ENCODE peak calls at places on chromosomes 16 and 17, in four cellular contexts. I, T, E and O are unnamed samples. For H3K9me3, the result is how much of the 10 kb centered on the place peaks cover.

GRCh38 chr17:74332017-74332650 is 6.1 kb downstream of the KIF19 start:
- DNase-seq in I (no peak), E (no peak), T (no peak), O (no peak)

GRCh38 chr16:85832578-85833539 is 33.4 kb downstream of the COX4I1 start:
- DNase-seq in E (no peak), I (no peak), T (no peak), O (no peak)

GRCh38 chr17:83034525-83034924 is 44.9 kb upstream of the METRNL start:
- DNase-seq in E (no peak), T (no peak), I (no peak), O (no peak)

GRCh38 chr17:36879027-36879426 is 58.2 kb upstream of the LHX1 start:
- DNase-seq in E (no peak), T (no peak), I (peak), O (no peak)

GRCh38 chr17:75720656-75721462 is at the start of gene ITGB4:
- DNase-seq in E (peak), T (peak), I (peak), O (peak)

GRCh38 chr16:78654929-78655328 is 555.5 kb downstream of the WWOX start:
- DNase-seq in T (no peak), I (no peak), E (peak), O (no peak)

GRCh38 chr17:60577147-60577925 is 22.7 kb upstream of the PPM1D start:
- DNase-seq in I (peak), E (peak), T (no peak), O (no peak)

GRCh38 chr16:90035902-90036301 is 16.6 kb upstream of the DBNDD1 start:
- DNase-seq in T (no peak), E (no peak), I (no peak), O (no peak)

GRCh38 chr17:148757-149156 is 11.4 kb downstream of the SCGB1C2 start:
- DNase-seq in T (no peak), E (no peak), I (no peak), O (no peak)

GRCh38 chr17:18932360-18933055 is 19.5 kb upstream of the SLC5A10 start:
- DNase-seq in T (no peak), E (no peak), I (no peak), O (no peak)

GRCh38 chr16:85227924-85228462 is 115.7 kb upstream of the CIBAR2 start:
- DNase-seq in E (peak), T (no peak), I (peak), O (no peak)

GRCh38 chr17:58324409-58325288 is 3.9 kb downstream of the TSPOAP1 start:
- DNase-seq in I (no peak), T (no peak), E (peak), O (peak)

GRCh38 chr17:81958633-81959342 is 2.2 kb downstream of the NOTUM start:
- DNase-seq in I (peak), E (no peak), T (no peak), O (no peak)

GRCh38 chr17:58301504-58302150 is 20.9 kb upstream of the MPO start:
- DNase-seq in T (no peak), I (no peak), E (no peak), O (peak)

GRCh38 chr17:40101367-40102210 is 1.2 kb upstream of the NR1D1 start:
- DNase-seq in I (no peak), E (no peak), T (no peak), O (no peak)

GRCh38 chr17:47205419-47205963 is 3.7 kb upstream of the MYL4 start:
- DNase-seq in T (no peak), I (no peak), E (no peak), O (peak)

GRCh38 chr17:48724241-48725004 is 1.4 kb downstream of the PRAC2 start:
- DNase-seq in I (peak), T (no peak), E (peak), O (peak)

GRCh38 chr16:10949424-10949970 is 5.1 kb downstream of the CLEC16A start:
- DNase-seq in E (no peak), I (no peak), T (peak), O (no peak)

GRCh38 chr17:75535119-75535537 is 9.6 kb downstream of the LLGL2 start:
- DNase-seq in T (no peak), I (no peak), E (no peak), O (peak)

GRCh38 chr16:17556276-17557052 is 85.7 kb upstream of the XYLT1 start:
- DNase-seq in E (peak), T (peak), I (peak), O (no peak)

GRCh38 chr16:9090101-9090959 is 1.1 kb upstream of the HAPSTR1 start:
- DNase-seq in E (peak), T (no peak), I (peak), O (peak)

GRCh38 chr16:28974007-28974436 is 556 bp upstream of the SPNS1 start:
- DNase-seq in E (peak), I (peak), T (peak), O (peak)

GRCh38 chr17:61408151-61409041 is 8.8 kb downstream of the TBX2 start:
- DNase-seq in I (no peak), E (peak), T (no peak), O (no peak)

GRCh38 chr16:30901201-30902069 is 5.0 kb downstream of the CTF1 start:
- DNase-seq in I (no peak), T (no peak), E (no peak), O (no peak)

GRCh38 chr16:85798901-85799496 is 345 bp downstream of the EMC8 start:
- DNase-seq in I (peak), T (no peak), E (peak), O (no peak)

GRCh38 chr16:85616608-85617311 is 3.6 kb downstream of the GSE1 start:
- DNase-seq in E (peak), T (no peak), I (no peak), O (peak)

DNA sequence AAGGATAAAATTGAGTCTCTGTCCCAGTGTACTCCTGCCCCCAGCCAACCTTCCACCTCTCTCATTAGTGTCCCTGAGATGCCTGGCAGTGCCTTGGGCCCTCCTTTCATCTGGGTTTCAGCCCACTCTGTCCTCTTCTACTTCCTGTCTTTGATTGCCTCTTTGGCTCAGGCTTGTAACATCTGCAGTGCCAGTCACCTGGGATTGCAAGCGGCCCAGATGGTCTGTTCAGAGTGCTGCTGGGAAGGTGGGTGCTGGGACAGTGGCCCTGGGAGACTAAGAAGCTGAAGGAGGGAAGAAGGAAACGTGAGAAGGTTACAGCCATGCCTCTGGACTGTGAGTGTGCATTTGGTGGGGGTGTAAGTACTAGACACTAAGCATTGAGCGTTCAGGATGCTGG is 2177.4 kb downstream of the TP53TG3F start:
- DNase-seq in E (no peak), I (no peak), T (no peak), O (no peak)
- H3K9me3 ChIP-seq in E (under half), I (under half), T (half or more), O (under half)

GRCh38 chr16:56700195-56700594 is 17.9 kb downstream of the MT1X start:
- DNase-seq in I (no peak), E (no peak), T (no peak), O (no peak)

GRCh38 chr16:56701534-56701933 is 19.3 kb downstream of the MT1X start:
- DNase-seq in E (no peak), T (no peak), I (no peak), O (no peak)

GRCh38 chr16:56700631-56701030 is 18.4 kb downstream of the MT1X start:
- DNase-seq in E (no peak), T (no peak), I (no peak), O (no peak)

GRCh38 chr16:56695246-56695645 is 13.0 kb downstream of the MT1X start:
- DNase-seq in I (no peak), E (no peak), T (no peak), O (no peak)

DNA sequence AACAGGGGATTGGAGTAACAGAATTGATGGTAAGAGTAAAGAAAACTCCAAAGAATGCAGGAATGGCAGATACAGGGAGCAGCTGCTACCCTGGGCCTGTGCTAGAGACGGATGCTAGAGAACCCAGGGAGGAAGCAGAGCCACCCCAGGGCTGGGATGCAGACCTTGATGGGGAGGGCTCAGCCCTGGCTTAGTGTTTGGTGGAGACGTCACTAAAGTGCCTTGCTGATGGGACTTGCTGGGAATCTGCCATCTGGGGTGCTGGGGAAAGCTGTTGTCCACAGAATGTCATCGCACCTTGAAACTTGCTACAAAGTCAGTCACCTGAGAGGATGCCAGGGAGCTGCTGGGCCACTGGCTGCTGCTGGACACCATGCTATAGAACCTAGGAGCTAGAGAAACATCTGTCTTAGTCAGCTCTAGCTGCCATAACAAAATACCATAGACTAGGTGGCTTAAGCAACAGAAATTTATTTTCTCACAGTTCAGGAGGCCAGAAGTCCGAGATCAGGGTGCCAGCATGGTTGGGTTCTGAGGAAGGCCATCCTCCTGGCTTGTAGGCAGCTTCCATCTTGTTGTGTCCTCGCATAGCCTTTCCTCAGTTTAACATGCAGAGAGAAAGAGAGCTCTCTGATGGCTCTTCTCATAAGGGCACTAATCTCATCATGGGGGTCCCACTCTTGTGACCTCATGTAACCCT is 15.3 kb downstream of the MT1X start:
- DNase-seq in E (no peak), T (no peak), I (no peak), O (no peak)
- TF ChIP-seq EP300 in E (no peak), T (no peak), I (no peak), O (no peak)

DNA sequence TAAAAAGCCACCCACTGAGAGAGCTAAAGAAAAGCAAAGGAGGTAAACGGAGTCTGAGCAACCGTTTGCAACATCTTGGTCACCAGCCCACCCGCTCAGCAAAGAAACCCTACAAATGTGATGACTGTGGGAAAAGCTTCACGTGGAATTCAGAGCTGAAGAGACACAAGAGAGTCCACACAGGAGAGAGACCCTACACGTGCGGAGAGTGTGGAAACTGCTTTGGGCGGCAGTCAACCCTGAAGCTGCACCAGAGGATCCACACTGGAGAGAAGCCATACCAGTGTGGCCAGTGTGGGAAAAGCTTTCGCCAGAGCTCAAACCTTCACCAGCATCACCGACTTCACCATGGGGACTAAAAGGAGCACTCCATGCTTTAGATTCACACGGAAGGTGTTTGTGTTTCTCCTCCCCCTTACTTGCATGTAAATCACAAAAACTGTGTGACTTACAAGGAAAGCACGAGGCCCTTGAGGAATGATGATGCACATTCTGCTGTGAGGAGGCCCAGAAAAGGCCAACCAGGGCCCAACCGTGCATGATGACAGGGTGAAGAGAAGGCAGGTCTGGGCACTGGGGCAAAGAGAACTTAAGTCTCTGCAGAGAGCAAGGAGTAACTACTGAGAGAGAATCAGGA is 7.7 kb downstream of the ZNF174 start:
- DNase-seq in I (no peak), T (no peak), E (no peak), O (no peak)
- H3K9me3 ChIP-seq in I (under half), T (half or more), E (under half), O (half or more)

GRCh38 chr16:57632568-57632967 is 4.1 kb downstream of the ADGRG1 start:
- DNase-seq in E (no peak), I (no peak), T (no peak), O (no peak)

GRCh38 chr16:57633383-57634064 is 5.1 kb downstream of the ADGRG1 start:
- DNase-seq in E (no peak), I (no peak), T (no peak), O (no peak)

GRCh38 chr16:57635266-57636097 is 7.1 kb downstream of the ADGRG1 start:
- DNase-seq in T (no peak), E (no peak), I (no peak), O (peak)

GRCh38 chr16:57636184-57636583 is 7.8 kb downstream of the ADGRG1 start:
- DNase-seq in I (no peak), E (no peak), T (no peak), O (no peak)

GRCh38 chr16:57634171-57634570 is 5.7 kb downstream of the ADGRG1 start:
- DNase-seq in E (no peak), T (no peak), I (no peak), O (no peak)
- TF ChIP-seq EP300 in E (no peak), T (no peak), I (no peak), O (no peak)

GRCh38 chr17:80154166-80154565 is 7.2 kb upstream of the EIF4A3 start:
- DNase-seq in E (no peak), I (no peak), T (no peak), O (no peak)
- H3K9me3 ChIP-seq in E (under half), I (under half), T (under half), O (under half)

DNA sequence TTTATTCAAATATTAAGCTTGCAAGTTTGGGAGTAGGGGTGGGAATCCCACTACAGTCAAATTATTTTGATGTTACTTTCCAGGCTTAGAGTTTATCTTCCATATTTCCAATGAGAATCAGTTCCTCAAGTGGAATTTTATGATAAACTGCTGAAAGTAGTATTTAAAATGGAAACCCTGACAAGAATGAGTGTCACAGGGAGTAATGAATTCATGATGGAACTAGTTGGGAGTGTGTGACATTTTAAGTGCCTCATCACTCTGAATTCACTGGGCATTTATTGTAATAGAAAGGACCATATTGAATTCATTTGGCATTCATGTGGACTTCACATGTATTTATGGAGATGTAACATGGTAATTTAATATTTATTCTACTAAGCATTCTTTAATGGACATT is 320.9 kb downstream of the CDH13 start:
- DNase-seq in I (no peak), T (no peak), E (no peak), O (no peak)
- TF ChIP-seq EP300 in I (no peak), T (no peak), E (no peak), O (no peak)

DNA sequence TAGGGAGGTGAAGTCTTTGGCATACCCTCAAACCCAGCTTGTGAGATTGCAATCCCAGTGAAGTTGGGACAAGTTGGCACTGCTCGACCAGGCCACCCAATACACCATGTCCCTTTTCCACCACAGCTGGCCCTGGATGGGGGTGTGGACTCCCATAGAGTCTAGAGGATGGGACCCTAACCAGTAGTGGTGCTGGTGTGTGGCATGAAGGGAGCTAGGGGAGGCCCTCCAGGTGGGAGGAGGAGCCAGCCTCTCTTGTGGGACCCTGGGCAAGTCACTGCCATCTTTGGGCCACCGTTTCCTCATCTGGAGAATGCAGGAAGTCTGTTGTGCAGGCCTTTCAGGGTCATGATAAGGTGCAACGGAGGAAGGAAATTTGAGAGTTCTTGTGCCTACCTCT is 1854.9 kb downstream of the TP53TG3F start:
- DNase-seq in T (no peak), E (no peak), I (no peak), O (no peak)
- H3K9me3 ChIP-seq in T (half or more), E (under half), I (under half), O (under half)

GRCh38 chr17:42087736-42088705 is 10.3 kb downstream of the ZNF385C start:
- DNase-seq in T (no peak), I (no peak), E (no peak), O (no peak)
- TF ChIP-seq EP300 in T (no peak), I (no peak), E (no peak), O (no peak)

GRCh38 chr16:35572186-35572585 is 2112.8 kb downstream of the TP53TG3F start:
- DNase-seq in I (no peak), E (no peak), T (no peak), O (no peak)
- H3K9me3 ChIP-seq in I (under half), E (under half), T (half or more), O (under half)

GRCh38 chr17:50482516-50482915 is 3.9 kb downstream of the RSAD1 start:
- DNase-seq in T (peak), I (peak), E (peak), O (peak)
- TF ChIP-seq EP300 in T (no peak), I (no peak), E (no peak), O (peak)